ENCODE peak calls at places on chromosomes 12 and 14, in nine cellular contexts. Y is transverse colon, X is GM12892, G is prostate gland, S is esophagus muscularis mucosa, T is HepG2, Z is endothelial cell of umbilical vein, K is breast epithelium, D is HCT116. B is an unnamed sample.
A peak's percentile ranks its signal among the peaks of the same experiment; 100 is the strongest.

GRCh38 chr12:105864916-105865315 is 273.8 kb downstream of the NUAK1 start:
- DNase-seq in Y (no peak), X (no peak), G (no peak), S (no peak), T (no peak), Z (no peak), K (no peak), D (no peak), B (no peak)

GRCh38 chr12:25958254-25959068 is at the start of gene RASSF8:
- DNase-seq in Y (peak; percentile 62), X (peak; percentile 47), G (peak; percentile 68), S (no peak), T (peak; percentile 23), Z (peak; percentile 74), K (peak; percentile 39), D (no peak), B (peak; percentile 84)

GRCh38 chr14:22178330-22178981 is 410.6 kb downstream of the DAD1 start:
- DNase-seq in Y (no peak), X (no peak), G (no peak), S (no peak), T (no peak), Z (no peak), K (no peak), D (no peak), B (no peak)

GRCh38 chr14:53845813-53846693 is 110.6 kb downstream of the BMP4 start:
- DNase-seq in Y (no peak), X (no peak), G (no peak), S (peak; percentile 29), T (peak; percentile 34), Z (no peak), K (no peak), D (peak; percentile 72), B (no peak)

GRCh38 chr12:131828671-131829350 is 618 bp downstream of the MMP17 start:
- DNase-seq in Y (no peak), X (no peak), G (no peak), S (no peak), T (no peak), Z (no peak), K (no peak), D (no peak), B (peak; percentile 87)

GRCh38 chr12:117832459-117833457 is 136.0 kb downstream of the KSR2 start:
- DNase-seq in Y (no peak), X (no peak), G (no peak), S (no peak), T (no peak), Z (no peak), K (no peak), D (no peak), B (no peak)

GRCh38 chr12:60684988-60685655 is 1089.3 kb downstream of the SLC16A7 start:
- DNase-seq in Y (no peak), X (no peak), G (no peak), S (no peak), T (no peak), Z (no peak), K (no peak), D (no peak), B (no peak)

GRCh38 chr12:42987216-42987631 is 397.7 kb upstream of the PRICKLE1 start:
- DNase-seq in Y (no peak), X (no peak), G (no peak), S (no peak), T (no peak), Z (no peak), K (no peak), D (no peak), B (no peak)

GRCh38 chr14:101371691-101372493 is 189.4 kb upstream of the DIO3 start:
- DNase-seq in Y (no peak), X (no peak), G (no peak), S (peak; percentile 85), T (no peak), Z (no peak), K (peak; percentile 10), D (no peak), B (no peak)

GRCh38 chr12:102061096-102061555 is 665 bp downstream of the WASHC3 start:
- DNase-seq in Y (no peak), X (no peak), G (peak; percentile 33), S (no peak), T (peak; percentile 12), Z (peak; percentile 44), K (no peak), D (no peak), B (no peak)

DNA sequence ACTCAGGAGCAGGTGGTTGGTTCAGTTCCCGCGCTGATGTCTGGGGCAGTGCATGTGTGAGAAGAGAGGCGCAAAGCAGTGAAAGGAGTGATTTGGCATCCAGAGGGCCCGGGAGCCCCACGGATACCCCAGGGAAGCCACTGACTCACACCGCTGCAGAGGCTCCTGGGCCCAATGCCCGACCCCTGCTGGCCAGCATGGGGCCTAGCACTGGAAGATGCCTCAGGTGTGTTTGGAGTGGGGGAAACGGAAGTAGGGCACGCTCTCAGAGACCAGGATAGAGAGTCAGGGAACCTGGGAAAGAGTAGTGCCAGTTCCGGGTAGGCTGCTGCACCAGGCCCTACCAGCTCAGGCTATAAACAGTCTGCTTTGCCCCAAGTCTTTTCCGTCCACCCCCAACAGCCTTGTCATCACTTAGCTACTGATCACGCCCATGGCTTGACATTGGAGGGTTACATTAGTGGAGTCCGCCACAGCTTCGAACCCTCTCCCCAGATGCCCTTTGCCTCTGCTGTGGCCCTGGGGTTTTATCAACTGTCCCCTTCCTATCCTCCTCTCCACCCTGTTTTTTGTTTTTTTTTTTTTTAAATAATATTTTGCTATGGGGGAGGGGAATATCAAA is 9.5 kb upstream of the CSAD start:
- DNase-seq in Y (peak; percentile 44), X (peak; percentile 48), G (peak; percentile 43), S (no peak), T (peak; percentile 49), Z (peak; percentile 49), K (no peak), D (peak; percentile 23), B (no peak)
- TF ChIP-seq POLR2AphosphoS5 in Y (no peak), X (peak; percentile 74), G (peak; percentile 36), S (peak; percentile 10), T (no peak), Z (peak; percentile 27), K (no peak), D (peak; percentile 39), B (peak; percentile 56)

DNA sequence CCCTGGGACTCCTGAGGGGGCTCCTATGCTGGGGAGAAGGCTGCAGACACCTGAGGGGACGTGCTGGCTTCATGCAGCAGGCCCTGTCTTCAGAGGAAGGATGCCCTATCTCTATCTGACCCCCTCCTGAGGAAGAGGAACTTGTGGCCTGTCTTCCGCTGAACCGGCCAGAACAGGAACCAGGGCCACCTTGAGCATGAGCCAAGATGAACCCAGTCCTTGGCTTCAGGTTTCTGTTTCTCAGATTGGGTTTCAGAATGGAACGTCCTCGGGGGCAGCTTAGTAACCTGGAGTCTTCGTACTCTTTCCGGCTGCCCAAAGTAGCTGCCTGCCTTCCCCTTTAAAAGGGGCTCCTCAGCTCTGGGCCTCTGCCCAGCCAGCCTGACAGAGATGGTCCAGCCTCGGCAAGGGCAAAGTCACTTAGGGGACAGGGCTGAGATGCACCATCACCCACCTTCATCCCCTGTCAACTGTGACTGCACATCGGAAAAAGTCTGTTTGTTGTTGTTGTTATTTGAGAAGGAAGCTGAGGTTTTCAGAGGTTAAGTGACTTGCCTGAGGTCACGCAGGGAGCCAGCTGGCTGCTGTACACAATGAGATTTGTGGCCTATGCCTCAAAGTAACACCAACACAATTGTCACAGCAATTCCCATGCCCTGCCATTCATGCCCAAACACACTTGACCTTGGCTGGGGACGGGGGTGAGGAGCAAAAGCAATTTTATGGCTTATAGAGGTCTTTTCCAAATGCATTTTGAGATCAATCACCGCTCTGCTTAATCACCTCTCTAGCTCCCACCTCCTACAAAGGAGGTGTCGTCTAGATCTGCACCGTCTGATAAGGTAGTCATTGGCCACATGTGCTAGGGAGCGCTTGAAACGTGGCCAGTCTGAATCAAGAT is 13.4 kb downstream of the ASB2 start:
- DNase-seq in Y (peak; percentile 75), X (no peak), G (no peak), S (no peak), T (no peak), Z (no peak), K (peak; percentile 28), D (no peak), B (peak; percentile 92)
- TF ChIP-seq POLR2AphosphoS5 in Y (no peak), X (peak; percentile 49), G (no peak), S (peak; percentile 36), T (no peak), Z (no peak), K (no peak), D (no peak), B (no peak)

GRCh38 chr12:85741051-85741450 is 95.2 kb downstream of the RASSF9 start:
- DNase-seq in Y (no peak), X (no peak), G (no peak), S (no peak), T (no peak), Z (no peak), K (no peak), D (no peak), B (no peak)

DNA sequence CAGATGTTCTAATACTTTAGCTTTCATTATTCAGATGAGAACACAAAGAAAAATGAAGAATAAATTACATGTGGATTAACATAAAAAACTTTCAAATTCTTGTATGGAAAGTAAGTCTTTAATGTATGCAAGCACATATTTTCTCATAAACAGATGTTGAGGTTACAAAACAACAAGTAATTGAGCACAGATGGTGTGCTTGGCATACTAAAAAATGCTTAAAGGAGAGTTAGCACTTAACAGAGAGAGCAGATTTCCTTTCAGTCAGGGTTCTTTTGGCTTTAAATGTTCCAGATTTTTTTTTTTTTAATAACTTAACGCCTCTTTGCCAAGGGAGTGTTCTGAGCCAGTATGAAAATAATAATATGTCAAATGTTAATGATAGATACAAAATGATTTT is 96.0 kb downstream of the RASSF9 start:
- DNase-seq in Y (no peak), X (no peak), G (no peak), S (no peak), T (no peak), Z (no peak), K (no peak), D (no peak), B (no peak)
- TF ChIP-seq POLR2AphosphoS5 in Y (no peak), X (no peak), G (no peak), S (no peak), T (no peak), Z (no peak), K (no peak), D (no peak), B (no peak)

GRCh38 chr12:124771462-124772361 is 92.0 kb downstream of the SCARB1 start:
- DNase-seq in Y (peak; percentile 87), X (peak; percentile 59), G (peak; percentile 81), S (peak; percentile 95), T (peak; percentile 52), Z (peak; percentile 62), K (peak; percentile 80), D (peak; percentile 39), B (peak; percentile 94)
- TF ChIP-seq POLR2AphosphoS5 in Y (no peak), X (no peak), G (peak; percentile 65), S (no peak), T (no peak), Z (no peak), K (no peak), D (no peak), B (peak; percentile 70)

GRCh38 chr14:61557262-61557661 is 138.1 kb upstream of the HIF1A start:
- DNase-seq in Y (no peak), X (no peak), G (no peak), S (no peak), T (no peak), Z (no peak), K (no peak), D (no peak), B (no peak)
- TF ChIP-seq POLR2AphosphoS5 in Y (no peak), X (no peak), G (no peak), S (no peak), T (no peak), Z (no peak), K (no peak), D (no peak), B (no peak)

GRCh38 chr12:57845478-57846284 is 848 bp downstream of the CTDSP2 start:
- DNase-seq in Y (peak; percentile 77), X (peak; percentile 57), G (peak; percentile 60), S (no peak), T (peak; percentile 90), Z (peak; percentile 54), K (peak; percentile 73), D (no peak), B (peak; percentile 94)
- TF ChIP-seq POLR2AphosphoS5 in Y (peak; percentile 15), X (no peak), G (no peak), S (peak; percentile 34), T (peak; percentile 57), Z (no peak), K (peak; percentile 57), D (no peak), B (peak; percentile 61)

B was measured in spleen.